ENCODE peak calls at places on chromosomes 5 and 9, in five cellular contexts. K is neuronal stem cell, D is H9, P is H1, O is mesenchymal stem cell. M is an unnamed sample.

GRCh38 chr5:105475401-105475800 is 1912.8 kb upstream of the NUDT12 start:
- DNase-seq in P (no peak), D (no peak), K (no peak), O (no peak), M (no peak)

GRCh38 chr9:86034863-86035734 is 64.3 kb downstream of the GOLM1 start:
- DNase-seq in P (peak), D (peak), O (peak), K (no peak), M (peak)

GRCh38 chr5:152634596-152634995 is 229.5 kb upstream of the NMUR2 start:
- DNase-seq in O (no peak), D (no peak), P (no peak), K (peak), M (no peak)

GRCh38 chr9:121059998-121060636 is 10.0 kb upstream of the C5 start:
- DNase-seq in P (no peak), O (peak), D (no peak), K (peak), M (peak)

GRCh38 chr9:132743886-132744544 is 73.8 kb downstream of the GTF3C4 start:
- DNase-seq in O (no peak), K (peak), D (no peak), P (no peak), M (no peak)

GRCh38 chr9:135014341-135015010 is 73.0 kb upstream of the OLFM1 start:
- DNase-seq in O (no peak), K (no peak), P (no peak), D (no peak), M (no peak)

GRCh38 chr5:78544531-78545200 is 103.9 kb downstream of the LHFPL2 start:
- DNase-seq in D (no peak), O (peak), P (no peak), K (no peak), M (no peak)

GRCh38 chr5:6875376-6875775 is 162.1 kb downstream of the TENT4A start:
- DNase-seq in D (no peak), P (no peak), K (no peak), O (no peak), M (peak)

GRCh38 chr9:34413229-34413852 is 36.6 kb upstream of the MYORG start:
- DNase-seq in D (peak), K (peak), P (no peak), O (peak), M (peak)

GRCh38 chr5:66909364-66909763 is 287.2 kb downstream of the CD180 start:
- DNase-seq in O (no peak), K (no peak), P (no peak), D (no peak), M (peak)

DNA sequence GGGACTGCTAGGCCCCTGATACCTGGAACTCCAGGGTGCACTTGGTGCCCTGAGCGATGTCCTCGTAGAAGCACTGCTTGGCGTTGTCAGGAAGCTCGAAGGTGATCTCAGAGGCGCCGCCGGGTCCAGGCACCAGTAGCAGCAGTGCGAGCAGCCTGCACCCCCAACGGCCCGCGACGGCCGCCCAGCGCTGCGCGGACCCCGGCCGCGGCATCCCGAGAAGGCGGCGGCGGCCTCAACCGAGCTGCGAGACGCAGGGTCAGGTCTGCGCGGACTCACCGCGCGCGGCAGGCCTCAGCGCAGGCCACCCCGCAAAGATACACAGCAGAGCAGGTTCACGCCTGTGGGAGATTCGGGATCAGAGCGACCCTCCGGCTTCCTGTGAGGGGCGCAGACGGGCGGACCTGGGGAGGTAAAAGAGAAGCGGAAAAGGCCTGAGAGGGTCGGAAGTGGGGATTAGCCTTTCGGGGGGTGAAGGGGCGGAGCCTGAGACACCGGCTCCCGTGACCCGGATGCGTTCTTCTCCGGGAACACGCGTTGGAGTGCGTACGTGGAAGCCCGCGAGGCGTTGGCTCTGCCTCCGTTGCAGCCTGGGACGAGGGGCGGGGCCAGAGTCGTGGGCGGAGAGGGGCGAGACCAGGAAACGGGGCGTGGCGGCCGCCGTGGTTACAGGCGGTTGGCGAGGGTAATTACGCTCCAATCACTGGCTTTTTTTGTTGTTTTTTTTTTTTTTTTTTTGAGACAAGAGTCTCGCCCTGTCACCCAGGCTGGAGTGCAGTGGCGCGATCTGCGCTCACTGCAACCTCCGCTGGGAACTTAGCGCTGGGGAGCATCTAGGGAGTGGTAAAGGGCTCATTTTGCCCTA is at the start of gene TMED7:
- DNase-seq in O (peak), P (peak), K (peak), D (peak), M (peak)
- H2BK120ac ChIP-seq in O (peak), P (no peak), K (peak), D (no peak), M (peak)

GRCh38 chr9:16505159-16505558 is 365.3 kb downstream of the BNC2 start:
- DNase-seq in P (no peak), O (peak), D (no peak), K (no peak), M (peak)
- H2BK12ac ChIP-seq in P (no peak), O (no peak), D (no peak), K (no peak), M (no peak)

GRCh38 chr5:145245354-145245753 is 589.8 kb downstream of the PRELID2 start:
- DNase-seq in O (peak), K (peak), D (no peak), P (no peak), M (no peak)
- H4K91ac ChIP-seq in O (no peak), K (no peak), D (no peak), P (no peak), M (no peak)

DNA sequence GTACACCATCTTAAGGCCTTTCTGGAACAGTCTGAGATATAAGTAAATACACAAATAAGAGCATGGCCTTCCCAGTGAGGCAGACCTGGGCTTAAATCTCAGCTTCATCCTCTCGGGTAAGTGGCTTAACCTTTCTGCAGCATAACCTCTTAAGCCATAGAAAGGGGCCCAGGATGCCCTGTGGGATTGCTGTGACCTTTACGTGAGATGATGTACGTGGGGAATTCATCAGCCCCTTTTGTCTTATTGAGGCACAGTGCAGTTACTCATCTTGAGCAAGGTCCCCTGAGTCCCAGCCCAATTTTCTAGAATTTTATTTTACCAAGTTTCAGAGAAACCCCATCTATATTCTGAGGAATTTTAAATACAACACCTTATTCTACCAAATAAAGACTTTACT is 92.2 kb downstream of the PDE8B start:
- DNase-seq in K (no peak), P (no peak), D (no peak), O (no peak), M (no peak)
- H2BK120ac ChIP-seq in K (no peak), P (no peak), D (no peak), O (no peak), M (no peak)

DNA sequence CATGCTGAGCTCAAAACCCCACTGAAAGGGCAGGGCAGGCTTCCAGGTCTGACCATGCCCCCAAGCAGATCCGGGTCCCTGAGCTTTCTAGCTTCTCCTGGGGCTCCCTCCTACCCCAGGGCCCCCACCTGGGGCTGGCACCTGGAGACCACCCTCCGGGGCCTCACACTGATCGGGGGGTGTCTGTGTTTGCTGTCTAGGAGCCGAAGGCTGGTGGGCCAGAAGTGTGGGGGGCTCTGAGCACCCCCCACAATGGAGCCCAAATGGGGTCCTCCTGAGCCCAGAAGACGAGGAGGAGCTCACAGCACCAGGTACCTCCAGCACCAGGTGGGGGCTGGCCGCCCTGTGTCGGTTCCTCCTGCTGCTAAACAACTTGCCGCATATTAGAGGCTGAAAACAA is 39.8 kb downstream of the LAMC3 start:
- DNase-seq in K (no peak), D (no peak), O (no peak), P (no peak), M (no peak)
- H2BK12ac ChIP-seq in K (no peak), D (no peak), O (no peak), P (no peak), M (no peak)

DNA sequence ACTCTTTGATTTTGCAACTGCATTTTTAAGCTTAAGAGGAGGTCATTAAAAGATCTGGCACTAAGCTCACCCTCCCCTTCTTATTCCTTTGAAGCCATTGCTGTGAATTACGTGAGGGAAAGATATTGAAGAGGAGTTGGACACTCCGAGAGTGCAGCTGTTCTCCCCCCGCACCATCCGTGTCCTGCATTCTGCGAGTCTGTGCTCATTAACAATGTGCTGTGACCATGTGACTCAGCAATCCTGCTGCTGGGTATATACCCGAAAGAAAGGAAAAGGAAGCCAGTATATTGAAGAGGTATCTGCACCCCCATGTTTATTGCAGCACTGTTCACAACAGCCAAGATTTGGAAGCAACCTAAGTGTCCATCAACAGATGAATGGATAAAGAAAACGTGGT is 40.0 kb downstream of the NXNL2 start:
- DNase-seq in O (peak), D (no peak), P (no peak), K (no peak), M (no peak)
- H4K91ac ChIP-seq in O (no peak), D (no peak), P (no peak), K (no peak), M (no peak)

GRCh38 chr5:16855475-16855874 is 80.6 kb downstream of the MYO10 start:
- DNase-seq in D (no peak), O (no peak), P (no peak), K (peak), M (no peak)
- H2BK120ac ChIP-seq in D (no peak), O (no peak), P (no peak), K (no peak), M (no peak)

GRCh38 chr5:53814819-53815218 is 254.4 kb downstream of the NDUFS4 start:
- DNase-seq in K (no peak), O (no peak), P (no peak), D (no peak), M (no peak)

GRCh38 chr5:53819482-53819881 is 259.0 kb downstream of the NDUFS4 start:
- DNase-seq in D (no peak), O (no peak), K (no peak), P (no peak), M (no peak)

GRCh38 chr5:53820119-53820801 is 259.8 kb downstream of the NDUFS4 start:
- DNase-seq in K (no peak), P (no peak), O (no peak), D (no peak), M (no peak)

GRCh38 chr5:53815471-53815870 is 255.0 kb downstream of the NDUFS4 start:
- DNase-seq in O (no peak), P (no peak), K (no peak), D (no peak), M (no peak)

DNA sequence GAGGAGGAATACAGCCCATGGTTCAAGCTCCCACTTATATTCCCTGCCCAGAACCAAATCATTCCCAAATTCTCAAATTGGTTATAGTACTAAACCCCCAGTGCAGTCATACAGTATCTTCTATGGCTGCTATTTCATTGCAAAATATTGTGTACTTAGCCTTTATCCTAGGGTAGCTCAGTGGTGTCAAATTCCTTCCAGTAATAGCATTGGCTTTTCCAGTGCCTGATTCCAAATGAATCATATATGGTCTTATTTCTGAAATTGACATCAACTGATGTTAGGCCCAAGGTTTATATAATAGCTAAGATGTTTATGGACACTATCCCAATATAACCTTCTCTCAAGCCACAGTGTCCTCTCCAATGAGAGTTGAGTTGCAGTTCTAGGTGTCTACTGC is 256.7 kb downstream of the NDUFS4 start:
- DNase-seq in D (no peak), P (no peak), O (no peak), K (no peak), M (no peak)
- H2BK12ac ChIP-seq in D (no peak), P (no peak), O (no peak), K (no peak), M (no peak)

DNA sequence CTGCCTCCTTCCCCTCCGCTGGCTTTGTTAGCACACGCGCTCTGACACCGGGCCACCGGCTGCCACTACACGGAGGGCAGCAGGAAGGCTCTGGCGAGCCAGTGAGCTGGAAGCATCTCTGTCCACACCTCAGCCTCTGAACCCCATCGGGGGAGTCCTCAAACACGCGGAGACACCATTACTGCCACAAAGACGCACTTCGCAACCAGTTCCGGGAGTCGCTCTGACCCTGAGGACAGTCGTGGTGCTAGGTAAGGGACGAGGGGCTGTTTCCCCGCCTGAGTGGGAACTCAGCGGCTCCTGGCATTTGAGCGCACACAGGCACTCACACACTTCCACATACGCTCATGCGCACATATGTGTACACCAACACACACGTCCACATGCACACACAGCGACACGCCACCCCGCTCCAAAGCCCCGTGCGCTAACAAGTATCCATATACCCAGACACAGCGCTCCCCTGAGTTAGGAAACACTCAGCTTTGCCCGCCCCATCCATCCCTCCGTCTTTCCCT is 159.9 kb downstream of the C9orf152 start:
- DNase-seq in P (no peak), K (no peak), D (peak), O (no peak), M (no peak)
- H4K91ac ChIP-seq in P (peak), K (peak), D (no peak), O (peak), M (no peak)

M was measured in trophoblast cell.